ENCODE peak calls at places on chromosomes 11 and 22, in six cellular contexts. One of them, this sample, is unnamed.

GRCh38 chr11:13118194-13118593 is 109.1 kb downstream of the RASSF10 start:
- DNase-seq in RWPE1: peak
- DNase-seq in left ventricle myocardium inferior: no peak
- DNase-seq in cardiac muscle cell: no peak
- DNase-seq in tibial artery: no peak
- DNase-seq in uterus: no peak
- DNase-seq in this sample: peak

GRCh38 chr11:130389315-130389935 is 39.0 kb downstream of the ADAMTS8 start:
- DNase-seq in RWPE1: no peak
- DNase-seq in left ventricle myocardium inferior: peak
- DNase-seq in cardiac muscle cell: no peak
- DNase-seq in tibial artery: no peak
- DNase-seq in uterus: no peak
- DNase-seq in this sample: no peak

GRCh38 chr11:7251487-7251835 is 243 bp upstream of the SYT9 start:
- DNase-seq in RWPE1: no peak
- DNase-seq in left ventricle myocardium inferior: no peak
- DNase-seq in cardiac muscle cell: no peak
- DNase-seq in tibial artery: no peak
- DNase-seq in uterus: no peak
- DNase-seq in this sample: no peak

GRCh38 chr11:61489833-61490585 is 18.5 kb upstream of the LRRC10B start:
- DNase-seq in RWPE1: no peak
- DNase-seq in left ventricle myocardium inferior: peak
- DNase-seq in cardiac muscle cell: peak
- DNase-seq in tibial artery: no peak
- DNase-seq in uterus: no peak
- DNase-seq in this sample: no peak

GRCh38 chr22:40240671-40241070 is 62.9 kb downstream of the TNRC6B start:
- DNase-seq in RWPE1: no peak
- DNase-seq in left ventricle myocardium inferior: no peak
- DNase-seq in cardiac muscle cell: no peak
- DNase-seq in tibial artery: no peak
- DNase-seq in uterus: no peak
- DNase-seq in this sample: no peak

GRCh38 chr22:35173655-35174054 is 83.6 kb upstream of the HMGXB4 start:
- DNase-seq in RWPE1: no peak
- DNase-seq in left ventricle myocardium inferior: no peak
- DNase-seq in cardiac muscle cell: no peak
- DNase-seq in tibial artery: no peak
- DNase-seq in uterus: no peak
- DNase-seq in this sample: peak

GRCh38 chr22:24315367-24315781 is 44.7 kb downstream of the SPECC1L start:
- DNase-seq in RWPE1: no peak
- DNase-seq in left ventricle myocardium inferior: no peak
- DNase-seq in cardiac muscle cell: no peak
- DNase-seq in tibial artery: no peak
- DNase-seq in uterus: no peak
- DNase-seq in this sample: no peak

GRCh38 chr11:100731471-100731870 is 44.4 kb downstream of the ARHGAP42 start:
- DNase-seq in RWPE1: no peak
- DNase-seq in left ventricle myocardium inferior: no peak
- DNase-seq in cardiac muscle cell: peak
- DNase-seq in tibial artery: no peak
- DNase-seq in uterus: no peak
- DNase-seq in this sample: no peak

GRCh38 chr11:75717608-75718403 is at the start of gene MOGAT2:
- DNase-seq in RWPE1: no peak
- DNase-seq in left ventricle myocardium inferior: peak
- DNase-seq in cardiac muscle cell: no peak
- DNase-seq in tibial artery: no peak
- DNase-seq in uterus: no peak
- DNase-seq in this sample: no peak

DNA sequence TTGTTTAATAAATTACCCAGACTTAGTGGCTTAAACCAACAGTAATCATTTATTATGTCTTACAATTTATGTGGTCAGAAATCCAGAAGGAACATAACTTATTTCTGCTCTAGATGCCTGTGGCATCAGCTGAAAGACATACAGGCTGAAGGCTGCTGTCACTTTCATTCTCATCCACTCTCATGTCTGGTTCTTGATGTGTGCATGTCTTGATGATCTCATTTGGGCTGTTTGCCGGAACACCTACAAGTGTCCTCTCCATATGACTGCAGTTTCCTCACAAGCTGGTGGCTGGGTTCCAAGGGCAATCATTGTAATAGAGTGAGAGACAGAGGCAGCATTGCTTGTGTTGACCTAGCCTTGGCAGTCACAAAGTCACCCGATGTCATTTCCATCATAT is 1375.9 kb upstream of the RAG2 start:
- DNase-seq in RWPE1: no peak
- DNase-seq in left ventricle myocardium inferior: no peak
- DNase-seq in cardiac muscle cell: no peak
- DNase-seq in tibial artery: no peak
- DNase-seq in uterus: no peak
- DNase-seq in this sample: no peak
- H3K27ac ChIP-seq in RWPE1: no peak
- H3K27ac ChIP-seq in left ventricle myocardium inferior: no peak
- H3K27ac ChIP-seq in cardiac muscle cell: no peak
- H3K27ac ChIP-seq in tibial artery: no peak
- H3K27ac ChIP-seq in uterus: no peak
- H3K27ac ChIP-seq in this sample: no peak

DNA sequence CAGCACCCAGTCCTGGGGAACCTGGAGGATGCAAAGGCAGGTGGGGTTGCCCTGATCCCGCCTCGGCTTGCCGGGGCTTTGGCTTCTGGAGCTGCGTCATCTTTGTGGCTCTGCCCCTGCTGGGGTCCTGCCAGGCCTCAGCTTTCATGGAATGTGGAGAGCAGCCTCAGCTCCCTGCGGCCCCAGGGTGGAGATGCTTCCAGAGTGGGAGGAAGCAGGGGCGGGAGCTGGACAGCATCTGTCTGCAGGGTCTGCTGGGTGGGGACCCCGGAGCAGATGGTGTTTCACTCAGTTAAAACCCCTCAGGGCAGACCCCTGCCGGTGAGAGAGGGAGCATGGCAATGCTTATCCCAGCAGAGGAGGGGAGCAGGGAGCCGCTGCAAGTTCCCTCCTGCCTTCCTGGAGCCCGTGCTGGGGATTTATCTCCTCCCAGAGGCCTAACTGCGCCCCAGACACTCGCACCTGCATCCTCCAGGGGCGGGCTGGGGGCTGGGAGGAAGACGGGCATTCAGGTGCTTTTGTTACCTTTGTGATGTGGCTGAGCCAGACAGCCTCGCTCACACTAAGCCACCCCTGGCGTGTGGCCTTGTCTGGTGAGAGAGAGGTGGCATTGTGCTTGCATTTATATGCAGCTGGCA is 15.7 kb downstream of the GRIK4 start:
- DNase-seq in RWPE1: no peak
- DNase-seq in left ventricle myocardium inferior: peak
- DNase-seq in cardiac muscle cell: no peak
- DNase-seq in tibial artery: no peak
- DNase-seq in uterus: no peak
- DNase-seq in this sample: no peak
- TF ChIP-seq CTCF in RWPE1: no peak
- TF ChIP-seq CTCF in left ventricle myocardium inferior: no peak
- TF ChIP-seq CTCF in cardiac muscle cell: peak
- TF ChIP-seq CTCF in tibial artery: no peak
- TF ChIP-seq CTCF in uterus: no peak
- TF ChIP-seq CTCF in this sample: no peak

GRCh38 chr22:20525048-20525447 is 17.6 kb downstream of the MED15 start:
- DNase-seq in RWPE1: no peak
- DNase-seq in left ventricle myocardium inferior: no peak
- DNase-seq in cardiac muscle cell: no peak
- DNase-seq in tibial artery: no peak
- DNase-seq in uterus: no peak
- DNase-seq in this sample: no peak
- H3K27ac ChIP-seq in RWPE1: peak
- H3K27ac ChIP-seq in left ventricle myocardium inferior: no peak
- H3K27ac ChIP-seq in cardiac muscle cell: no peak
- H3K27ac ChIP-seq in tibial artery: peak
- H3K27ac ChIP-seq in uterus: no peak
- H3K27ac ChIP-seq in this sample: no peak

DNA sequence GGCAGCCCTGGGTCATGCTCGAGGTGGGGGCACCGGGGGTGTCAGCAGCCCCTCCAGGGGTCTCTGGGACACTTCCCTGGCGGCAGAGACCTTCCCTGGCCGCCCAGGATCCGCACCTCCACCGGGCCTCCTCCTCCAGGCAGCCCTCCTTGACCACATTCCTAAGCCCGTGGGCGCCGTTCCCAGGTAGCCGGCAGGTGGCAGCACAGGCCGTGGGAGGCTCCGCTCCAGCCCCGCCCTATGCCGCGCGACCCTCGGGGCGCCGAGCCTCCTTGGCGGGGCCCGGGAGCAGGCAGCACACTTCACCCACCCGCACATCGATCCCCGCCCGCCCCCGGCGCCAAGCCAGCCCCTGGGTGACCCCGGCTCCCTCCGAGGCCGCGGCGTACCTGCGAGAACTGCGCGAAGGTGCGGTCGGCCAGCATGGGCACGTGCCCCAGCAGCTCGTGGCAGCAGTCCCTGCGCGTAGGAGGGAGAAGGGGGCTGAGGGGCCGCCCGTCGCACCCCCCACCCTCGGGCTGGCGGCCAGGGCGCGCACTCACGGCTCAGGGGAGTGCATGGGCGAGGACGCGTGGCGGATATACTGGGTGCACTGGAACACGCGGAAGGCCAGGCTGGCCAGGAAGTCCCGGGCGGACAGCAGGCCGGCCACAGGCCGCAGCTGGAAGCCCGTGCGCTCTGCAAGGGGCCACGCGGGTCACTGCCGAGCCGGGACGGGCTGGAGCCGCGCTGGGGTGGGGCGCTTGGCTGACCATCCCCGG is 5.3 kb upstream of the INS start:
- DNase-seq in RWPE1: no peak
- DNase-seq in left ventricle myocardium inferior: no peak
- DNase-seq in cardiac muscle cell: peak
- DNase-seq in tibial artery: no peak
- DNase-seq in uterus: no peak
- DNase-seq in this sample: no peak
- TF ChIP-seq CTCF in RWPE1: peak
- TF ChIP-seq CTCF in left ventricle myocardium inferior: peak
- TF ChIP-seq CTCF in cardiac muscle cell: peak
- TF ChIP-seq CTCF in tibial artery: peak
- TF ChIP-seq CTCF in uterus: peak
- TF ChIP-seq CTCF in this sample: peak

DNA sequence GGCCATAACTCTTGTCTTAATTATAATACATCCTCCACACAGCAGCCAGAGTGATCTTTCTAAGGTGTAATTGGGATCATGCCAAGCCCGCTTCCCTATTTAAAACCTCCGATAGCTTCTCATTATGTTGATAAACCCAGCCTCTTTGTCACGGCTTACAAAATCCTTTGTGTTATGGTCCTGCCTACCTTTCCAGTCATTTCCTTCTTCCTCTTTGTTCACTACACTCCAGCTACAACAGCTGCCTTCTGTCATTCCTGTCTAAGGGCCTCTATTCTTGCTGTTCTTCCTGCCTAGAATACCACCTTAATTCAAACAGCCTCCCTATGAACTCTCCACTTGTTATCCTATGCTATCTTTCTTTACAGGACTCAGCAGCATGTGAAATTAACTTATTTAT is 70.6 kb upstream of the CAPRIN1 start:
- DNase-seq in RWPE1: no peak
- DNase-seq in left ventricle myocardium inferior: no peak
- DNase-seq in cardiac muscle cell: no peak
- DNase-seq in tibial artery: no peak
- DNase-seq in uterus: no peak
- DNase-seq in this sample: no peak
- H3K27ac ChIP-seq in RWPE1: no peak
- H3K27ac ChIP-seq in left ventricle myocardium inferior: no peak
- H3K27ac ChIP-seq in cardiac muscle cell: no peak
- H3K27ac ChIP-seq in tibial artery: no peak
- H3K27ac ChIP-seq in uterus: no peak
- H3K27ac ChIP-seq in this sample: no peak

GRCh38 chr22:45103756-45104155 is 60.0 kb upstream of the NUP50 start:
- DNase-seq in RWPE1: no peak
- DNase-seq in left ventricle myocardium inferior: no peak
- DNase-seq in cardiac muscle cell: no peak
- DNase-seq in tibial artery: no peak
- DNase-seq in uterus: no peak
- DNase-seq in this sample: no peak
- TF ChIP-seq CTCF in RWPE1: no peak
- TF ChIP-seq CTCF in left ventricle myocardium inferior: no peak
- TF ChIP-seq CTCF in cardiac muscle cell: peak
- TF ChIP-seq CTCF in tibial artery: no peak
- TF ChIP-seq CTCF in uterus: no peak
- TF ChIP-seq CTCF in this sample: no peak

GRCh38 chr11:126146454-126147192 is 64.8 kb downstream of the RPUSD4 start:
- DNase-seq in RWPE1: no peak
- DNase-seq in left ventricle myocardium inferior: no peak
- DNase-seq in cardiac muscle cell: no peak
- DNase-seq in tibial artery: no peak
- DNase-seq in uterus: no peak
- DNase-seq in this sample: no peak
- H3K27ac ChIP-seq in RWPE1: no peak
- H3K27ac ChIP-seq in left ventricle myocardium inferior: no peak
- H3K27ac ChIP-seq in cardiac muscle cell: no peak
- H3K27ac ChIP-seq in tibial artery: no peak
- H3K27ac ChIP-seq in uterus: peak
- H3K27ac ChIP-seq in this sample: no peak